ENCODE peak calls at places on chromosomes 13 and 19, in six cellular contexts. Q is SK-N-SH, S is H1, E is K562, V is HepG2, L is GM12878. O is an unnamed sample.

GRCh38 chr19:32642771-32643170 is 32.2 kb downstream of the ANKRD27 start:
- DNase-seq in Q (no peak), S (no peak), E (no peak), V (no peak), L (no peak), O (no peak)

GRCh38 chr19:55240713-55241020 is 12.1 kb upstream of the TMEM86B start:
- DNase-seq in Q (no peak), S (no peak), E (no peak), V (no peak), L (no peak), O (no peak)

GRCh38 chr19:4354282-4354681 is 10.9 kb downstream of the MPND start:
- DNase-seq in Q (no peak), S (no peak), E (no peak), V (no peak), L (no peak), O (no peak)

GRCh38 chr13:30698023-30698422 is 37.3 kb upstream of the ALOX5AP start:
- DNase-seq in Q (peak; percentile 64), S (no peak), E (no peak), V (no peak), L (no peak), O (no peak)

GRCh38 chr13:114122591-114123211 is 9.7 kb downstream of the RASA3 start:
- DNase-seq in Q (peak; percentile 30), S (no peak), E (no peak), V (no peak), L (no peak), O (no peak)

GRCh38 chr19:1769645-1769985 is 16.3 kb downstream of the ONECUT3 start:
- DNase-seq in Q (no peak), S (peak; percentile 54), E (no peak), V (no peak), L (no peak), O (no peak)

GRCh38 chr19:44677019-44677809 is 5.9 kb downstream of the CEACAM19 start:
- DNase-seq in Q (peak; percentile 53), S (peak; percentile 60), E (peak; percentile 79), V (no peak), L (no peak), O (peak; percentile 52)

GRCh38 chr13:51767100-51767499 is 36.9 kb downstream of the DHRS12 start:
- DNase-seq in Q (no peak), S (no peak), E (no peak), V (no peak), L (no peak), O (no peak)

GRCh38 chr19:49847731-49848696 is 2.9 kb upstream of the PTOV1 start:
- DNase-seq in Q (no peak), S (no peak), E (peak; percentile 67), V (no peak), L (no peak), O (no peak)

GRCh38 chr13:112961457-112962369 is 7.3 kb upstream of the MCF2L start:
- DNase-seq in Q (no peak), S (no peak), E (no peak), V (no peak), L (no peak), O (no peak)

GRCh38 chr19:42475366-42475765 is 32.6 kb upstream of the CXCL17 start:
- DNase-seq in Q (no peak), S (no peak), E (no peak), V (no peak), L (no peak), O (no peak)

GRCh38 chr19:33438987-33439781 is 65.7 kb downstream of the CEBPG start:
- DNase-seq in Q (no peak), S (no peak), E (peak; percentile 29), V (no peak), L (no peak), O (no peak)

GRCh38 chr19:3420244-3420755 is 53.9 kb downstream of the NFIC start:
- DNase-seq in Q (no peak), S (no peak), E (no peak), V (no peak), L (no peak), O (no peak)

GRCh38 chr19:49983645-49984229 is 22.8 kb upstream of the SIGLEC11 start:
- DNase-seq in Q (peak; percentile 79), S (peak; percentile 88), E (peak; percentile 78), V (peak; percentile 58), L (peak; percentile 19), O (no peak)

GRCh38 chr19:19860756-19861390 is 4.8 kb upstream of the ZNF253 start:
- DNase-seq in Q (peak; percentile 58), S (peak; percentile 87), E (peak; percentile 16), V (no peak), L (no peak), O (no peak)

GRCh38 chr13:30857018-30857417 is 49.1 kb upstream of the MEDAG start:
- DNase-seq in Q (no peak), S (no peak), E (no peak), V (no peak), L (no peak), O (no peak)

GRCh38 chr19:6039541-6040225 is 61.7 kb upstream of the RANBP3 start:
- DNase-seq in Q (no peak), S (peak; percentile 35), E (no peak), V (no peak), L (no peak), O (no peak)

GRCh38 chr19:50874185-50874584 is 946 bp downstream of the KLK2 start:
- DNase-seq in Q (no peak), S (no peak), E (no peak), V (no peak), L (no peak), O (no peak)

GRCh38 chr19:4390017-4390861 is 10.1 kb downstream of the SH3GL1 start:
- DNase-seq in Q (no peak), S (no peak), E (no peak), V (no peak), L (no peak), O (peak; percentile 76)

GRCh38 chr13:67515895-67516294 is 285.8 kb upstream of the PCDH9 start:
- DNase-seq in Q (no peak), S (no peak), E (no peak), V (no peak), L (no peak), O (no peak)

GRCh38 chr19:2215281-2215751 is 20.8 kb downstream of the PLEKHJ1 start:
- DNase-seq in Q (no peak), S (no peak), E (peak; percentile 52), V (no peak), L (no peak), O (no peak)

GRCh38 chr13:99811067-99811715 is 160.4 kb downstream of the ZIC5 start:
- DNase-seq in Q (no peak), S (no peak), E (no peak), V (no peak), L (no peak), O (no peak)

GRCh38 chr13:41649659-41650058 is 192.3 kb downstream of the RGCC start:
- DNase-seq in Q (no peak), S (no peak), E (peak; percentile 25), V (peak; percentile 41), L (no peak), O (peak; percentile 11)

GRCh38 chr19:1163934-1164683 is 10.0 kb downstream of the SBNO2 start:
- DNase-seq in Q (no peak), S (no peak), E (no peak), V (no peak), L (no peak), O (peak; percentile 88)

GRCh38 chr19:34676697-34677385 is at the start of gene SCGB2B2:
- DNase-seq in Q (peak; percentile 82), S (no peak), E (no peak), V (no peak), L (peak; percentile 50), O (no peak)

GRCh38 chr13:64158910-64159309 is 2743.3 kb upstream of the PCDH20 start:
- DNase-seq in Q (peak; percentile 5), S (no peak), E (no peak), V (no peak), L (no peak), O (no peak)

GRCh38 chr13:106534844-106535551 is 464 bp downstream of the EFNB2 start:
- DNase-seq in Q (no peak), S (peak; percentile 76), E (peak; percentile 29), V (no peak), L (no peak), O (no peak)

GRCh38 chr19:1453525-1454371 is 3.8 kb downstream of the APC2 start:
- DNase-seq in Q (peak; percentile 75), S (no peak), E (no peak), V (no peak), L (no peak), O (no peak)

GRCh38 chr13:31767175-31767900 is 28.0 kb downstream of the RXFP2 start:
- DNase-seq in Q (no peak), S (no peak), E (no peak), V (no peak), L (no peak), O (peak; percentile 16)

DNA sequence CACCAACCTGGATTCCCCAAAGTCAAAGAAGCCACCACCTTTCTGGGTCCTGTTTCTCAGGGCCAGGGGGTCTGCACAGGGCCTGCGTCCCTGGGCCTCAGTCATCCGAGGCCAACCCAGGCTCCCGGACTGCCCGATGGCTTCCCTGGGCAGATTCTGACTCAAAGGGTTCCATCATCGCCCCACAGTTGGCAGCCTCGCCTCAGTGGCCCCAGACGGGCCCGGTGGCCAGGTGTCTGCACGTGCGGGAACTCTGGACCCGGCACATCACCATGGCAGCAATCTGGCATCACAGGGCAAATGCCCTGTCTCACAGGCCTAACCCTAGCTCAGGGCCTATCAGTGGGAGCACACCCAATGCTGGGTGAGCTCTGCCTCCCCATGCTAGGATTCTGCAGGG is 2.9 kb downstream of the IGFL1 start:
- DNase-seq in Q (no peak), S (no peak), E (no peak), V (no peak), L (no peak), O (no peak)
- TF ChIP-seq GABPA in Q (no peak), S (no peak), E (no peak), V (no peak), L (no peak), O (no peak)

GRCh38 chr19:47284324-47284899 is 9.7 kb downstream of the INAFM1 start:
- DNase-seq in Q (peak; percentile 56), S (peak; percentile 60), E (peak; percentile 44), V (peak; percentile 53), L (no peak), O (peak; percentile 54)
- TF ChIP-seq GABPA in Q (no peak), S (no peak), E (no peak), V (no peak), L (no peak), O (no peak)

GRCh38 chr13:21670883-21671792 is at the start of gene FGF9:
- DNase-seq in Q (peak; percentile 84), S (peak; percentile 83), E (peak; percentile 76), V (peak; percentile 31), L (peak; percentile 7), O (peak; percentile 43)
- TF ChIP-seq GABPA in Q (no peak), S (peak; percentile 28), E (no peak), V (no peak), L (no peak), O (no peak)

DNA sequence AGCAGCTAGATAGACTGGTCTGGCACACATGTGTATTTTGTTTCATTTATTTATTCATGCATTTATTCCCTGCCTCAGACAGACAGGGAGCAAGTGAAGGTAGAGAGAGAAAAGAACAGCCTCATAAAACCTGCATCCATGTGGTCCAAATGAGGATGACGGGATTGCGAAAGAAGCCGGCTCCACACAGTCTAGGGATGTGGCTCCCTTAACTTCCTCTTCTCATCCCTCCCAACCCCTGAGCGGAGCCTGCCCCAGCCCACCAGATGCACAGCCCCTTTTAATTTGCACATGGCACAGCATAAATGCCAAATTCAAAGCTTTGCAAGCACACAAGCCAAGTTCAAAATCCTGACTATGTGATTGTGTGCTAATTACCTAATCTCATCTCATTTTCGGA is 156.6 kb downstream of the DCT start:
- DNase-seq in Q (no peak), S (no peak), E (no peak), V (no peak), L (no peak), O (no peak)
- TF ChIP-seq GABPA in Q (no peak), S (no peak), E (no peak), V (no peak), L (no peak), O (no peak)

GRCh38 chr13:45107539-45107938 is 12.8 kb upstream of the GTF2F2 start:
- DNase-seq in Q (no peak), S (no peak), E (no peak), V (no peak), L (no peak), O (no peak)
- TF ChIP-seq GABPA in Q (no peak), S (no peak), E (no peak), V (no peak), L (no peak), O (no peak)

O was measured in HL-60.